ENCODE peak calls at places on chromosomes 13 and 19, in ten cellular contexts. K is T-cell; S is activated CD4-positive, alpha-beta T cell treated with anti-CD3 and anti-CD28 coated beads, Interleukin-2, amount 50 U/mL, for 24 hours; V is activated naive CD8-positive, alpha-beta T cell treated with anti-CD3 and anti-CD28 coated beads for 36 hours; L is kidney tubule cell; C is G401; O is KBM-7; Y is NCI-H1436; F is NCI-H2107; G is GM23248. R is an unnamed sample.

GRCh38 chr19:40284501-40285352 is at the start of gene AKT2:
- DNase-seq in G (peak), O (peak), C (no peak), K (peak), F (no peak), S (peak), Y (peak), V (peak), L (no peak), R (no peak)

GRCh38 chr13:72536668-72537399 is 190.6 kb downstream of the MZT1 start:
- DNase-seq in Y (no peak), K (no peak), O (no peak), L (peak), S (no peak), C (peak), V (no peak), G (no peak), F (no peak), R (no peak)

GRCh38 chr19:13163609-13164364 is 13.6 kb downstream of the IER2 start:
- DNase-seq in Y (peak), G (peak), K (no peak), O (peak), S (no peak), V (peak), C (peak), F (no peak), L (peak), R (peak)

GRCh38 chr13:106619688-106620555 is 52.0 kb upstream of the ARGLU1 start:
- DNase-seq in L (peak), C (peak), Y (peak), V (no peak), O (peak), F (no peak), K (peak), G (peak), S (peak), R (peak)

GRCh38 chr13:27192896-27193295 is 21.3 kb upstream of the USP12 start:
- DNase-seq in L (no peak), F (no peak), V (no peak), K (no peak), O (no peak), C (no peak), Y (no peak), S (no peak), G (no peak), R (no peak)

GRCh38 chr13:31314961-31315360 is 115.2 kb downstream of the B3GLCT start:
- DNase-seq in O (no peak), S (no peak), F (no peak), G (no peak), C (no peak), Y (no peak), K (no peak), L (no peak), V (no peak), R (no peak)

GRCh38 chr13:76014618-76015315 is 378.6 kb downstream of the LMO7 start:
- DNase-seq in C (no peak), Y (no peak), G (peak), V (no peak), S (no peak), L (peak), K (no peak), O (no peak), F (no peak), R (no peak)

GRCh38 chr19:41837981-41838708 is 6.3 kb downstream of the LYPD4 start:
- DNase-seq in L (no peak), V (no peak), G (no peak), Y (no peak), S (no peak), K (no peak), O (no peak), C (no peak), F (no peak), R (no peak)

GRCh38 chr19:44889830-44890365 is 1.2 kb upstream of the TOMM40 start:
- DNase-seq in Y (no peak), O (no peak), C (no peak), L (no peak), V (no peak), S (no peak), G (no peak), F (no peak), K (no peak), R (no peak)

GRCh38 chr13:111424134-111424533 is 103.7 kb downstream of the TEX29 start:
- DNase-seq in C (no peak), S (no peak), O (no peak), G (no peak), L (no peak), F (no peak), K (no peak), V (no peak), Y (no peak), R (no peak)

GRCh38 chr19:43452517-43453045 is 12.8 kb downstream of the LYPD3 start:
- DNase-seq in F (no peak), G (no peak), K (no peak), L (no peak), V (no peak), O (no peak), C (no peak), Y (no peak), S (no peak), R (no peak)

GRCh38 chr19:12828494-12828893 is 5.9 kb downstream of the RTBDN start:
- DNase-seq in F (no peak), C (peak), V (peak), O (peak), K (peak), Y (peak), G (peak), S (no peak), L (no peak), R (no peak)

GRCh38 chr19:31674503-31675186 is 325.4 kb upstream of the TSHZ3 start:
- DNase-seq in S (no peak), F (no peak), L (no peak), G (peak), K (no peak), Y (no peak), O (no peak), V (no peak), C (no peak), R (peak)

GRCh38 chr13:43815204-43815603 is 28.4 kb upstream of the ENOX1 start:
- DNase-seq in Y (no peak), S (no peak), O (no peak), L (peak), C (no peak), V (no peak), G (peak), F (no peak), K (no peak), R (peak)

GRCh38 chr19:23999821-24000610 is 85.3 kb downstream of the ZNF726 start:
- DNase-seq in S (no peak), C (peak), Y (no peak), F (no peak), G (no peak), K (no peak), V (no peak), L (peak), O (no peak), R (no peak)

GRCh38 chr13:99859178-99860177 is 112.1 kb downstream of the ZIC5 start:
- DNase-seq in C (peak), L (no peak), G (no peak), S (peak), O (no peak), K (peak), Y (no peak), V (peak), F (no peak), R (no peak)

GRCh38 chr19:18232540-18233223 is 6.4 kb upstream of the PDE4C start:
- DNase-seq in S (no peak), V (no peak), K (no peak), O (no peak), L (no peak), Y (peak), G (peak), C (peak), F (no peak), R (no peak)

R was measured in RCC 7860.